ENCODE peak calls at places on chromosomes 16 and 17, in nine cellular contexts. One of them, this sample, is unnamed.

GRCh38 chr16:53768593-53768992 is 64.6 kb downstream of the FTO start:
- DNase-seq in activated T-helper 2 cell treated with anti-CD3 and anti-CD28 coated beads, Interferon-gamma antibody, Interleukin-2, Interleukin-4, amounts not matched to agents 10 μg/mL and 5 μg/mL and 100 μg/mL, durations not matched to agents 14 hours and 24 hours and 36 hours: no peak
- DNase-seq in NCI-H1092: no peak
- DNase-seq in cardiac fibroblast: peak
- DNase-seq in left ventricle myocardium inferior: no peak
- DNase-seq in endothelial cell: no peak
- DNase-seq in fibroblast of the aortic adventitia: peak
- DNase-seq in hippocampal formation: no peak
- DNase-seq in lower leg skin: no peak
- DNase-seq in this sample: no peak

GRCh38 chr16:65122974-65123845 is 1.3 kb upstream of the CDH11 start:
- DNase-seq in activated T-helper 2 cell treated with anti-CD3 and anti-CD28 coated beads, Interferon-gamma antibody, Interleukin-2, Interleukin-4, amounts not matched to agents 10 μg/mL and 5 μg/mL and 100 μg/mL, durations not matched to agents 14 hours and 24 hours and 36 hours: no peak
- DNase-seq in NCI-H1092: no peak
- DNase-seq in cardiac fibroblast: peak
- DNase-seq in left ventricle myocardium inferior: peak
- DNase-seq in endothelial cell: peak
- DNase-seq in fibroblast of the aortic adventitia: peak
- DNase-seq in hippocampal formation: no peak
- DNase-seq in lower leg skin: peak
- DNase-seq in this sample: no peak

GRCh38 chr17:7477392-7478275 is 1.8 kb downstream of the ZBTB4 start:
- DNase-seq in activated T-helper 2 cell treated with anti-CD3 and anti-CD28 coated beads, Interferon-gamma antibody, Interleukin-2, Interleukin-4, amounts not matched to agents 10 μg/mL and 5 μg/mL and 100 μg/mL, durations not matched to agents 14 hours and 24 hours and 36 hours: no peak
- DNase-seq in NCI-H1092: no peak
- DNase-seq in cardiac fibroblast: peak
- DNase-seq in left ventricle myocardium inferior: no peak
- DNase-seq in endothelial cell: no peak
- DNase-seq in fibroblast of the aortic adventitia: peak
- DNase-seq in hippocampal formation: no peak
- DNase-seq in lower leg skin: no peak
- DNase-seq in this sample: no peak

GRCh38 chr17:81918762-81919545 is 978 bp upstream of the SIRT7 start:
- DNase-seq in activated T-helper 2 cell treated with anti-CD3 and anti-CD28 coated beads, Interferon-gamma antibody, Interleukin-2, Interleukin-4, amounts not matched to agents 10 μg/mL and 5 μg/mL and 100 μg/mL, durations not matched to agents 14 hours and 24 hours and 36 hours: no peak
- DNase-seq in NCI-H1092: no peak
- DNase-seq in cardiac fibroblast: no peak
- DNase-seq in left ventricle myocardium inferior: no peak
- DNase-seq in endothelial cell: no peak
- DNase-seq in fibroblast of the aortic adventitia: no peak
- DNase-seq in hippocampal formation: no peak
- DNase-seq in lower leg skin: no peak
- DNase-seq in this sample: no peak

GRCh38 chr17:5584383-5584951 is at the start of gene NLRP1:
- DNase-seq in activated T-helper 2 cell treated with anti-CD3 and anti-CD28 coated beads, Interferon-gamma antibody, Interleukin-2, Interleukin-4, amounts not matched to agents 10 μg/mL and 5 μg/mL and 100 μg/mL, durations not matched to agents 14 hours and 24 hours and 36 hours: peak
- DNase-seq in NCI-H1092: no peak
- DNase-seq in cardiac fibroblast: peak
- DNase-seq in left ventricle myocardium inferior: peak
- DNase-seq in endothelial cell: no peak
- DNase-seq in fibroblast of the aortic adventitia: peak
- DNase-seq in hippocampal formation: no peak
- DNase-seq in lower leg skin: peak
- DNase-seq in this sample: no peak

GRCh38 chr17:9767432-9767991 is 23.9 kb downstream of the DHRS7C start:
- DNase-seq in activated T-helper 2 cell treated with anti-CD3 and anti-CD28 coated beads, Interferon-gamma antibody, Interleukin-2, Interleukin-4, amounts not matched to agents 10 μg/mL and 5 μg/mL and 100 μg/mL, durations not matched to agents 14 hours and 24 hours and 36 hours: no peak
- DNase-seq in NCI-H1092: no peak
- DNase-seq in cardiac fibroblast: no peak
- DNase-seq in left ventricle myocardium inferior: no peak
- DNase-seq in endothelial cell: no peak
- DNase-seq in fibroblast of the aortic adventitia: no peak
- DNase-seq in hippocampal formation: no peak
- DNase-seq in lower leg skin: no peak
- DNase-seq in this sample: no peak

GRCh38 chr17:57518587-57519118 is 226.4 kb downstream of the CCDC182 start:
- DNase-seq in activated T-helper 2 cell treated with anti-CD3 and anti-CD28 coated beads, Interferon-gamma antibody, Interleukin-2, Interleukin-4, amounts not matched to agents 10 μg/mL and 5 μg/mL and 100 μg/mL, durations not matched to agents 14 hours and 24 hours and 36 hours: no peak
- DNase-seq in NCI-H1092: peak
- DNase-seq in cardiac fibroblast: no peak
- DNase-seq in left ventricle myocardium inferior: peak
- DNase-seq in endothelial cell: no peak
- DNase-seq in fibroblast of the aortic adventitia: no peak
- DNase-seq in hippocampal formation: no peak
- DNase-seq in lower leg skin: no peak
- DNase-seq in this sample: peak

GRCh38 chr17:74842146-74842598 is 17.5 kb downstream of the GRIN2C start:
- DNase-seq in activated T-helper 2 cell treated with anti-CD3 and anti-CD28 coated beads, Interferon-gamma antibody, Interleukin-2, Interleukin-4, amounts not matched to agents 10 μg/mL and 5 μg/mL and 100 μg/mL, durations not matched to agents 14 hours and 24 hours and 36 hours: no peak
- DNase-seq in NCI-H1092: no peak
- DNase-seq in cardiac fibroblast: no peak
- DNase-seq in left ventricle myocardium inferior: peak
- DNase-seq in endothelial cell: no peak
- DNase-seq in fibroblast of the aortic adventitia: no peak
- DNase-seq in hippocampal formation: no peak
- DNase-seq in lower leg skin: no peak
- DNase-seq in this sample: no peak

GRCh38 chr17:55259684-55260111 is 5.1 kb upstream of the HLF start:
- DNase-seq in activated T-helper 2 cell treated with anti-CD3 and anti-CD28 coated beads, Interferon-gamma antibody, Interleukin-2, Interleukin-4, amounts not matched to agents 10 μg/mL and 5 μg/mL and 100 μg/mL, durations not matched to agents 14 hours and 24 hours and 36 hours: no peak
- DNase-seq in NCI-H1092: no peak
- DNase-seq in cardiac fibroblast: no peak
- DNase-seq in left ventricle myocardium inferior: no peak
- DNase-seq in endothelial cell: no peak
- DNase-seq in fibroblast of the aortic adventitia: no peak
- DNase-seq in hippocampal formation: no peak
- DNase-seq in lower leg skin: no peak
- DNase-seq in this sample: no peak

GRCh38 chr17:81029859-81030258 is 5.1 kb upstream of the BAIAP2 start:
- DNase-seq in activated T-helper 2 cell treated with anti-CD3 and anti-CD28 coated beads, Interferon-gamma antibody, Interleukin-2, Interleukin-4, amounts not matched to agents 10 μg/mL and 5 μg/mL and 100 μg/mL, durations not matched to agents 14 hours and 24 hours and 36 hours: no peak
- DNase-seq in NCI-H1092: no peak
- DNase-seq in cardiac fibroblast: no peak
- DNase-seq in left ventricle myocardium inferior: no peak
- DNase-seq in endothelial cell: no peak
- DNase-seq in fibroblast of the aortic adventitia: no peak
- DNase-seq in hippocampal formation: no peak
- DNase-seq in lower leg skin: no peak
- DNase-seq in this sample: no peak

GRCh38 chr16:70778901-70779309 is 22.1 kb downstream of the VAC14 start:
- DNase-seq in activated T-helper 2 cell treated with anti-CD3 and anti-CD28 coated beads, Interferon-gamma antibody, Interleukin-2, Interleukin-4, amounts not matched to agents 10 μg/mL and 5 μg/mL and 100 μg/mL, durations not matched to agents 14 hours and 24 hours and 36 hours: no peak
- DNase-seq in NCI-H1092: no peak
- DNase-seq in cardiac fibroblast: peak
- DNase-seq in left ventricle myocardium inferior: peak
- DNase-seq in endothelial cell: peak
- DNase-seq in fibroblast of the aortic adventitia: peak
- DNase-seq in hippocampal formation: no peak
- DNase-seq in lower leg skin: peak
- DNase-seq in this sample: no peak

GRCh38 chr17:66353937-66354401 is 51.6 kb downstream of the PRKCA start:
- DNase-seq in activated T-helper 2 cell treated with anti-CD3 and anti-CD28 coated beads, Interferon-gamma antibody, Interleukin-2, Interleukin-4, amounts not matched to agents 10 μg/mL and 5 μg/mL and 100 μg/mL, durations not matched to agents 14 hours and 24 hours and 36 hours: no peak
- DNase-seq in NCI-H1092: no peak
- DNase-seq in cardiac fibroblast: peak
- DNase-seq in left ventricle myocardium inferior: no peak
- DNase-seq in endothelial cell: no peak
- DNase-seq in fibroblast of the aortic adventitia: peak
- DNase-seq in hippocampal formation: no peak
- DNase-seq in lower leg skin: no peak
- DNase-seq in this sample: no peak

GRCh38 chr17:74859439-74860228 is at the start of gene GRIN2C:
- DNase-seq in activated T-helper 2 cell treated with anti-CD3 and anti-CD28 coated beads, Interferon-gamma antibody, Interleukin-2, Interleukin-4, amounts not matched to agents 10 μg/mL and 5 μg/mL and 100 μg/mL, durations not matched to agents 14 hours and 24 hours and 36 hours: no peak
- DNase-seq in NCI-H1092: no peak
- DNase-seq in cardiac fibroblast: no peak
- DNase-seq in left ventricle myocardium inferior: no peak
- DNase-seq in endothelial cell: peak
- DNase-seq in fibroblast of the aortic adventitia: no peak
- DNase-seq in hippocampal formation: no peak
- DNase-seq in lower leg skin: no peak
- DNase-seq in this sample: no peak

GRCh38 chr17:57868775-57869598 is 19.1 kb upstream of the MRPS23 start:
- DNase-seq in activated T-helper 2 cell treated with anti-CD3 and anti-CD28 coated beads, Interferon-gamma antibody, Interleukin-2, Interleukin-4, amounts not matched to agents 10 μg/mL and 5 μg/mL and 100 μg/mL, durations not matched to agents 14 hours and 24 hours and 36 hours: no peak
- DNase-seq in NCI-H1092: no peak
- DNase-seq in cardiac fibroblast: no peak
- DNase-seq in left ventricle myocardium inferior: no peak
- DNase-seq in endothelial cell: no peak
- DNase-seq in fibroblast of the aortic adventitia: no peak
- DNase-seq in hippocampal formation: no peak
- DNase-seq in lower leg skin: no peak
- DNase-seq in this sample: peak

GRCh38 chr16:54282923-54283734 is 3.5 kb downstream of the IRX3 start:
- DNase-seq in activated T-helper 2 cell treated with anti-CD3 and anti-CD28 coated beads, Interferon-gamma antibody, Interleukin-2, Interleukin-4, amounts not matched to agents 10 μg/mL and 5 μg/mL and 100 μg/mL, durations not matched to agents 14 hours and 24 hours and 36 hours: no peak
- DNase-seq in NCI-H1092: no peak
- DNase-seq in cardiac fibroblast: no peak
- DNase-seq in left ventricle myocardium inferior: no peak
- DNase-seq in endothelial cell: no peak
- DNase-seq in fibroblast of the aortic adventitia: no peak
- DNase-seq in hippocampal formation: no peak
- DNase-seq in lower leg skin: no peak
- DNase-seq in this sample: no peak

GRCh38 chr17:77493901-77494663 is 353.3 kb downstream of the SEC14L1 start:
- DNase-seq in activated T-helper 2 cell treated with anti-CD3 and anti-CD28 coated beads, Interferon-gamma antibody, Interleukin-2, Interleukin-4, amounts not matched to agents 10 μg/mL and 5 μg/mL and 100 μg/mL, durations not matched to agents 14 hours and 24 hours and 36 hours: no peak
- DNase-seq in NCI-H1092: no peak
- DNase-seq in cardiac fibroblast: no peak
- DNase-seq in left ventricle myocardium inferior: no peak
- DNase-seq in endothelial cell: no peak
- DNase-seq in fibroblast of the aortic adventitia: no peak
- DNase-seq in hippocampal formation: no peak
- DNase-seq in lower leg skin: no peak
- DNase-seq in this sample: no peak

GRCh38 chr16:78509965-78510364 is 410.5 kb downstream of the WWOX start:
- DNase-seq in activated T-helper 2 cell treated with anti-CD3 and anti-CD28 coated beads, Interferon-gamma antibody, Interleukin-2, Interleukin-4, amounts not matched to agents 10 μg/mL and 5 μg/mL and 100 μg/mL, durations not matched to agents 14 hours and 24 hours and 36 hours: no peak
- DNase-seq in NCI-H1092: no peak
- DNase-seq in cardiac fibroblast: no peak
- DNase-seq in left ventricle myocardium inferior: no peak
- DNase-seq in endothelial cell: no peak
- DNase-seq in fibroblast of the aortic adventitia: no peak
- DNase-seq in hippocampal formation: no peak
- DNase-seq in lower leg skin: no peak
- DNase-seq in this sample: no peak

GRCh38 chr16:68778551-68779231 is 41.6 kb downstream of the CDH1 start:
- DNase-seq in activated T-helper 2 cell treated with anti-CD3 and anti-CD28 coated beads, Interferon-gamma antibody, Interleukin-2, Interleukin-4, amounts not matched to agents 10 μg/mL and 5 μg/mL and 100 μg/mL, durations not matched to agents 14 hours and 24 hours and 36 hours: no peak
- DNase-seq in NCI-H1092: no peak
- DNase-seq in cardiac fibroblast: no peak
- DNase-seq in left ventricle myocardium inferior: no peak
- DNase-seq in endothelial cell: no peak
- DNase-seq in fibroblast of the aortic adventitia: no peak
- DNase-seq in hippocampal formation: no peak
- DNase-seq in lower leg skin: no peak
- DNase-seq in this sample: no peak

GRCh38 chr16:48231675-48232214 is 12.4 kb upstream of the LONP2 start:
- DNase-seq in activated T-helper 2 cell treated with anti-CD3 and anti-CD28 coated beads, Interferon-gamma antibody, Interleukin-2, Interleukin-4, amounts not matched to agents 10 μg/mL and 5 μg/mL and 100 μg/mL, durations not matched to agents 14 hours and 24 hours and 36 hours: peak
- DNase-seq in NCI-H1092: no peak
- DNase-seq in cardiac fibroblast: peak
- DNase-seq in left ventricle myocardium inferior: peak
- DNase-seq in endothelial cell: peak
- DNase-seq in fibroblast of the aortic adventitia: peak
- DNase-seq in hippocampal formation: no peak
- DNase-seq in lower leg skin: no peak
- DNase-seq in this sample: no peak